ENCODE peak calls at places on chromosomes 5 and 9, in five cellular contexts. W is thoracic aorta, P is upper lobe of left lung, Y is neural progenitor cell, G is right atrium auricular region. I is an unnamed sample.

GRCh38 chr5:138942861-138943260 is 67.7 kb upstream of the LRRTM2 start:
- DNase-seq in W (no peak), P (peak; percentile 15), Y (no peak), G (no peak), I (no peak)

GRCh38 chr9:129109504-129109903 is 1.1 kb downstream of the CRAT start:
- DNase-seq in W (no peak), P (no peak), Y (peak; percentile 34), G (peak; percentile 82), I (no peak)

GRCh38 chr9:92748233-92748497 is 16.5 kb downstream of the BICD2 start:
- DNase-seq in W (no peak), P (no peak), Y (no peak), G (no peak), I (no peak)

GRCh38 chr5:127757576-127757975 is 54.4 kb downstream of the CCDC192 start:
- DNase-seq in W (no peak), P (peak; percentile 36), Y (peak; percentile 69), G (no peak), I (no peak)

GRCh38 chr5:37717613-37718431 is 122.0 kb downstream of the GDNF start:
- DNase-seq in W (no peak), P (peak; percentile 77), Y (peak; percentile 22), G (no peak), I (no peak)

GRCh38 chr9:102995033-102995432 is at the start of gene CYLC2:
- DNase-seq in W (no peak), P (no peak), Y (no peak), G (no peak), I (no peak)

GRCh38 chr9:76984476-76984875 is 35.0 kb upstream of the FOXB2 start:
- DNase-seq in W (no peak), P (no peak), Y (no peak), G (no peak), I (no peak)

GRCh38 chr9:38067892-38068615 is 973 bp downstream of the SHB start:
- DNase-seq in W (no peak), P (no peak), Y (peak; percentile 62), G (no peak), I (peak; percentile 61)

GRCh38 chr9:134619983-134620612 is 21.5 kb upstream of the COL5A1 start:
- DNase-seq in W (no peak), P (peak; percentile 18), Y (no peak), G (peak; percentile 50), I (no peak)

GRCh38 chr9:123327697-123328100 is 28.3 kb upstream of the CRB2 start:
- DNase-seq in W (no peak), P (peak; percentile 82), Y (no peak), G (no peak), I (no peak)

GRCh38 chr5:88732181-88732633 is 150.8 kb downstream of the MEF2C start:
- DNase-seq in W (peak; percentile 32), P (peak; percentile 53), Y (no peak), G (peak; percentile 75), I (peak; percentile 62)

GRCh38 chr9:106799146-106799545 is 63.8 kb upstream of the ZNF462 start:
- DNase-seq in W (no peak), P (no peak), Y (no peak), G (no peak), I (no peak)

GRCh38 chr5:56569051-56569450 is 246.3 kb upstream of the MAP3K1 start:
- DNase-seq in W (no peak), P (no peak), Y (no peak), G (no peak), I (no peak)

GRCh38 chr9:82147798-82148440 is 159.3 kb downstream of the SPATA31D1 start:
- DNase-seq in W (no peak), P (no peak), Y (no peak), G (no peak), I (no peak)

GRCh38 chr5:56564451-56565223 is 250.7 kb upstream of the MAP3K1 start:
- DNase-seq in W (no peak), P (no peak), Y (no peak), G (no peak), I (no peak)

GRCh38 chr9:31089822-31090221 is 1294.6 kb upstream of the ACO1 start:
- DNase-seq in W (no peak), P (no peak), Y (no peak), G (no peak), I (no peak)

GRCh38 chr5:129223178-129223577 is 128.6 kb downstream of the ISOC1 start:
- DNase-seq in W (no peak), P (no peak), Y (no peak), G (no peak), I (no peak)

GRCh38 chr5:59721741-59722140 is 171.8 kb downstream of the PDE4D start:
- DNase-seq in W (no peak), P (no peak), Y (no peak), G (no peak), I (no peak)

GRCh38 chr9:121463026-121463827 is 36.4 kb downstream of the GGTA1 start:
- DNase-seq in W (no peak), P (peak; percentile 55), Y (peak; percentile 75), G (peak; percentile 76), I (no peak)

GRCh38 chr9:88060746-88061145 is 77.5 kb downstream of the SPATA31C2 start:
- DNase-seq in W (no peak), P (no peak), Y (no peak), G (no peak), I (no peak)

GRCh38 chr9:133333011-133333410 is 3.0 kb downstream of the SURF6 start:
- DNase-seq in W (no peak), P (no peak), Y (no peak), G (no peak), I (peak; percentile 51)

GRCh38 chr9:99419099-99419498 is 197.0 kb downstream of the SEC61B start:
- DNase-seq in W (no peak), P (no peak), Y (no peak), G (no peak), I (no peak)

DNA sequence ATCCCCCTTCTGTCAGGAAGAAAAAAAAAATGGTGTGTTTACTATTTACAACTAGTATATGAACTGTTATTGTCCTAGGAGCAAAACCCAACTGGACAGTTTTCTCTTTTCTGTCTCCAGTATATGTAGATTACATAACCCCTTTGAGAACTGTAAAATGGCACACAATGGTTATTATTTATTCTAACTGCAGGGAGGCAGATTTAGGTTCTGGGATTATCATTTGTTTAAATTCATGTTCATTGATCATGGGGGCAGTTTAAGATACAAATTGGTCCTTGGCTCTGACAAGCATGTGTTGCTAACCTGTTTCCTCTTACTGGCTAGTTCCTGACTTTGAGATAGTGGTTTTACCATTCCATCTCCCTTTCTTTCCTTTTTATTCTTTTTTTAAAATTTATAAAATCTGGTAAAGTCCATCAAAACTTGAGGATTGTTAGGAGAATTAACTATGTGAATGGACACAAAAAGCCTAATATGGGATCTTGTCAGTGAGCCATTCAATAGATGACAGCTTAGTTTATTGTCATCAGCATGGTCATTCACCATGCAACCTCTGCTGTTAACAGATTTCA is 209.9 kb upstream of the PAPPA start:
- DNase-seq in W (no peak), P (no peak), Y (no peak), G (no peak), I (no peak)
- H3K4me3 ChIP-seq in W (peak overlapping the region; percentile 39), P (no peak overlapping the region), Y (no peak overlapping the region), G (no peak overlapping the region), I (no peak overlapping the region)

DNA sequence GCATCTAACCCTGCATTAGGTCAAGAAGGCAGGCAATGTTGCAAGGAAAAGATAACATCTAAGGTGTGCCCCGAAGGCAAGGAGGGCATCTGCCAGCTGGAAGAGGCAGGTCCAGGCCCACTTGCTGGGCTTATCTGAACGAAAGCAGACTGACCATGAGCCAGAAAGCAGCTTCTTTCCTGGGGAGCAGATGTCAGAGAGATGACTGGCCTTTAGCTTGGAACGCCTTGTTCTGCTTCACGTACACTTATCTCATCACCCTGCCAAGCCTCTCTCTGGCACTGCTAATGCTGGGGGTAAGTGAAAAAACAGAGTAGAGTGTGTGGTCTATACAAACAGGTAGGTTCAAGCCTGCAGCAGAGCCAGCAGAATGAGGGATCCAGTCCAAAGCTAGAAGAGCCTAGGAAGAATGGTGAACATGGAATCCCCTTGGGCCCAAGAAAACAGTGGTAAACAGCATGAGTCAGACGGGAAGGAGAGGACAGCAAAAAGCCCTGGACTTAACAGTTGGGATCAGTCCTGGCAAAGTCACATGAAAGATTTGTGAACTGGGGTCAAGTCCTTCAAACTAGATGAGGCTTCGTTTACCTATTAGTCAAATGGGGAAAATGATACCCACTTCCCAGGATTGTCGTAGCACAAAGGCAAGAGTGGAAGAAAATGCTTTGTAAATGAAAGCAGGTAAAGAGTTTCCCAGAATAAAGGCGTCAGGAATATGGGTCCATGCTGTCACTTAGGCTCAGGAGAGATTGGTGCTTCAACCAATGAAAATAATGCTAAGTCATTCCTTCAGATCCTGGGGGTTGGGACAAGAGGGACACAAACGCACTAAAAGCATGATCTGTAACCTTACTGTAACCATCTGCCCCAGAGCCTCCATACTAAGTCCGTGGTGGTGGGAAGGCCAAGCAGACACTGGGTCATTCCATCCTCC is 200.9 kb downstream of the SLIT3 start:
- DNase-seq in W (no peak), P (no peak), Y (no peak), G (peak; percentile 66), I (no peak)
- H3K27ac ChIP-seq in W (no peak overlapping the region), P (no peak overlapping the region), Y (no peak overlapping the region), G (peak overlapping the region; percentile 4), I (peak overlapping the region; percentile 77)

GRCh38 chr9:116208417-116209232 is 55.0 kb downstream of the PAPPA start:
- DNase-seq in W (no peak), P (no peak), Y (no peak), G (no peak), I (no peak)

GRCh38 chr9:116209406-116210116 is 56.0 kb downstream of the PAPPA start:
- DNase-seq in W (no peak), P (no peak), Y (no peak), G (no peak), I (no peak)

GRCh38 chr9:116213673-116214047 is 60.1 kb downstream of the PAPPA start:
- DNase-seq in W (no peak), P (no peak), Y (no peak), G (no peak), I (no peak)

GRCh38 chr9:116218399-116218798 is 64.8 kb downstream of the PAPPA start:
- DNase-seq in W (no peak), P (no peak), Y (no peak), G (no peak), I (no peak)

GRCh38 chr9:116212986-116213672 is 59.5 kb downstream of the PAPPA start:
- DNase-seq in W (no peak), P (no peak), Y (no peak), G (no peak), I (no peak)
- H3K36me3 ChIP-seq in W (peaks cover 3% of the 10 kb centered on the region), P (no peaks in the 10 kb centered on the region), Y (no peaks in the 10 kb centered on the region), G (peaks cover 4% of the 10 kb centered on the region), I (no peaks in the 10 kb centered on the region)

GRCh38 chr5:16593630-16594029 is 23.2 kb downstream of the RETREG1 start:
- DNase-seq in W (no peak), P (no peak), Y (no peak), G (no peak), I (no peak)

GRCh38 chr5:16596541-16596940 is 20.3 kb downstream of the RETREG1 start:
- DNase-seq in W (no peak), P (no peak), Y (no peak), G (no peak), I (no peak)

GRCh38 chr5:16590685-16591084 is 26.1 kb downstream of the RETREG1 start:
- DNase-seq in W (no peak), P (no peak), Y (no peak), G (no peak), I (no peak)

GRCh38 chr5:16589658-16590057 is 27.1 kb downstream of the RETREG1 start:
- DNase-seq in W (no peak), P (no peak), Y (no peak), G (no peak), I (no peak)

DNA sequence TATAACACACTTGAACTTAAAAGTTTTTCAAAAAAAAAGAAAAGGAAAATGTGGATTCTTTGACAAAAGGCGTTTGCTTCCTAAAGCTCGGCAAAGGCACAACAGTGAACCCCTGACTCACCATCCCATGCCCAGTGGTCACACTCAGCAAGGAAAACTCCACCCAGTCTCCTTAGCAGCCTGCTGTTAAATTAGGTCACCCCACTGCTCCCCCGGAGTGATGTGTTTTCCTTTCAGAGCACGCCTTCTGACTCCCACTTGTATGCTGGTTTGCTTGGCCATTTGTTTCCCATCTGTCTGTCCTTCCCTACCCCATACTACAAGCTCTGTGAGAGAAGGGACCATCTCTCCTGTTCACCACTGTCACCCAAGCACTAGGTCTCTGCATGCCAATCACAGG is 23.8 kb downstream of the RETREG1 start:
- DNase-seq in W (no peak), P (no peak), Y (no peak), G (no peak), I (no peak)
- H3K4me3 ChIP-seq in W (no peak overlapping the region), P (no peak overlapping the region), Y (no peak overlapping the region), G (no peak overlapping the region), I (no peak overlapping the region)

I was measured in suprapubic skin.